ENCODE peak calls at places on chromosome 21, in five cellular contexts. F is AG04450, V is right atrium auricular region, J is fibroblast of lung, G is SJSA1. L is an unnamed sample.

GRCh38 chr21:35206141-35207125 is 157.3 kb upstream of the RUNX1 start:
- DNase-seq in F (no peak), V (no peak), J (peak; percentile 42), G (no peak), L (no peak)

GRCh38 chr21:24369751-24370150 is 1237.5 kb downstream of the MRPL39 start:
- DNase-seq in F (no peak), V (no peak), J (no peak), G (no peak), L (no peak)

GRCh38 chr21:45129231-45129923 is 55.0 kb downstream of the ADARB1 start:
- DNase-seq in F (no peak), V (no peak), J (peak; percentile 70), G (no peak), L (no peak)

GRCh38 chr21:45779226-45779625 is 135.7 kb downstream of the PCBP3 start:
- DNase-seq in F (no peak), V (no peak), J (no peak), G (no peak), L (no peak)

GRCh38 chr21:16454371-16454770 is 724.6 kb downstream of the USP25 start:
- DNase-seq in F (no peak), V (no peak), J (peak; percentile 16), G (no peak), L (no peak)

GRCh38 chr21:25420831-25421230 is 186.4 kb downstream of the MRPL39 start:
- DNase-seq in F (no peak), V (no peak), J (no peak), G (no peak), L (no peak)

GRCh38 chr21:34844033-34844923 is 175.5 kb downstream of the CLIC6 start:
- DNase-seq in F (no peak), V (peak; percentile 80), J (peak; percentile 39), G (no peak), L (no peak)

GRCh38 chr21:22351076-22351475 is 1352.9 kb downstream of the NCAM2 start:
- DNase-seq in F (no peak), V (no peak), J (no peak), G (no peak), L (no peak)

GRCh38 chr21:46189213-46189958 is 5.1 kb upstream of the SPATC1L start:
- DNase-seq in F (no peak), V (peak; percentile 54), J (peak; percentile 66), G (no peak), L (no peak)

GRCh38 chr21:45651921-45652320 is 8.4 kb downstream of the PCBP3 start:
- DNase-seq in F (no peak), V (no peak), J (no peak), G (no peak), L (no peak)

GRCh38 chr21:18772404-18772803 is 368.8 kb upstream of the TMPRSS15 start:
- DNase-seq in F (no peak), V (no peak), J (peak; percentile 66), G (no peak), L (no peak)

GRCh38 chr21:17105972-17106371 is 406.9 kb upstream of the CXADR start:
- DNase-seq in F (no peak), V (no peak), J (no peak), G (no peak), L (no peak)

GRCh38 chr21:17387030-17387617 is 125.7 kb upstream of the CXADR start:
- DNase-seq in F (peak; percentile 16), V (no peak), J (peak; percentile 38), G (no peak), L (no peak)

GRCh38 chr21:46214478-46215340 is 13.9 kb downstream of the LSS start:
- DNase-seq in F (no peak), V (no peak), J (no peak), G (no peak), L (peak; percentile 32)

GRCh38 chr21:17467392-17467791 is 45.5 kb upstream of the CXADR start:
- DNase-seq in F (no peak), V (no peak), J (no peak), G (no peak), L (no peak)

GRCh38 chr21:45257673-45258341 is 29.9 kb downstream of the POFUT2 start:
- DNase-seq in F (no peak), V (no peak), J (no peak), G (peak; percentile 42), L (peak; percentile 41)

GRCh38 chr21:38958940-38959685 is 153.4 kb downstream of the ETS2 start:
- DNase-seq in F (no peak), V (peak; percentile 71), J (peak; percentile 69), G (no peak), L (peak; percentile 67)

GRCh38 chr21:34807881-34808568 is 139.2 kb downstream of the CLIC6 start:
- DNase-seq in F (peak; percentile 82), V (peak; percentile 77), J (peak; percentile 94), G (peak; percentile 92), L (no peak)

GRCh38 chr21:45886610-45887026 is 95.0 kb upstream of the COL6A1 start:
- DNase-seq in F (no peak), V (no peak), J (no peak), G (no peak), L (peak; percentile 11)

GRCh38 chr21:39538453-39539042 is 74.2 kb upstream of the B3GALT5 start:
- DNase-seq in F (no peak), V (no peak), J (no peak), G (no peak), L (no peak)

GRCh38 chr21:38989745-38990423 is 184.2 kb downstream of the ETS2 start:
- DNase-seq in F (peak; percentile 87), V (no peak), J (peak; percentile 94), G (peak; percentile 71), L (no peak)

GRCh38 chr21:34835526-34835925 is 166.7 kb downstream of the CLIC6 start:
- DNase-seq in F (no peak), V (peak; percentile 80), J (no peak), G (no peak), L (peak; percentile 62)

GRCh38 chr21:21232320-21232719 is 234.1 kb downstream of the NCAM2 start:
- DNase-seq in F (peak; percentile 29), V (no peak), J (peak; percentile 50), G (no peak), L (no peak)

GRCh38 chr21:29788752-29789151 is 151.0 kb downstream of the GRIK1 start:
- DNase-seq in F (no peak), V (no peak), J (no peak), G (no peak), L (no peak)

GRCh38 chr21:45033791-45034555 is 40.4 kb upstream of the ADARB1 start:
- DNase-seq in F (no peak), V (no peak), J (no peak), G (no peak), L (peak; percentile 46)

GRCh38 chr21:46226920-46227599 is 1.5 kb downstream of the LSS start:
- DNase-seq in F (no peak), V (no peak), J (peak; percentile 27), G (no peak), L (no peak)

GRCh38 chr21:34734696-34735095 is 65.9 kb downstream of the CLIC6 start:
- DNase-seq in F (no peak), V (no peak), J (no peak), G (no peak), L (no peak)

GRCh38 chr21:44943686-44944550 is 4.1 kb downstream of the SLX9 start:
- DNase-seq in F (no peak), V (no peak), J (no peak), G (no peak), L (no peak)

GRCh38 chr21:21682172-21682571 is 684.0 kb downstream of the NCAM2 start:
- DNase-seq in F (no peak), V (no peak), J (peak; percentile 86), G (no peak), L (no peak)

DNA sequence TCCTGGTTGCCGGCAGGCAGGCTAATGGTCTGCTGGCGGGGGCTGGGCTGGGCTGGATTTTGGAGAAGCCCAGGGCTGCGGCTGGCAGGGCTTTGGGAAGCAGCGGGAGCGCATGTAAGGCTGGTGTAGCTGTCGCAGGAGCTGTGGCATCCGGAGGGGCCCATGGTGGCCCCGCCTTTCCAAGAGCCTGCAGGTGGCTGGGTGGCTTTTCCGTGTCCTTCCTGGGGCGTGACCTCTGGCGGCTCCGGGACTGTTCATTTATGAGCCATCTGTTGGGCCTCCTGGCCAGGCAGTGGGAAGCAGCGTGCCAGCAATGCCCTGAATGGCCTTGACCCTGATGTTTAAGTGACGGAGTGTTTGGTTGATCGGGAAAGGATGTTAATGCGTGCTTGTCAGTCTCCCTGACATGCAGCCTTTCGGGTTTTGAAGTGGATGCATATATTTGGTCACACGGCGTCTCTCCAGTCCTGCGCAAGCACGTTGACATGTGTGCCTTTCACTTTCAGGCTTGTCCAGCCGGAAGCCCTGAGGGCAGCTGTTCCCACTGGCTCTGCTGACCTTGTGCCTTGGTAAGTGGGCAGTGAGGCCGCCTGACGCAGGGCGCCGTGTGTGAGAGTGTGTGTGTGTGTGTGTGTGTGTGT is 38.5 kb downstream of the AGPAT3 start:
- DNase-seq in F (no peak), V (no peak), J (no peak), G (no peak), L (no peak)
- H3K27ac ChIP-seq in F (no peak overlapping the region), V (peak overlapping the region; percentile 87), J (peak overlapping the region; percentile 36), G (peak overlapping the region; percentile 68), L (no peak overlapping the region)

DNA sequence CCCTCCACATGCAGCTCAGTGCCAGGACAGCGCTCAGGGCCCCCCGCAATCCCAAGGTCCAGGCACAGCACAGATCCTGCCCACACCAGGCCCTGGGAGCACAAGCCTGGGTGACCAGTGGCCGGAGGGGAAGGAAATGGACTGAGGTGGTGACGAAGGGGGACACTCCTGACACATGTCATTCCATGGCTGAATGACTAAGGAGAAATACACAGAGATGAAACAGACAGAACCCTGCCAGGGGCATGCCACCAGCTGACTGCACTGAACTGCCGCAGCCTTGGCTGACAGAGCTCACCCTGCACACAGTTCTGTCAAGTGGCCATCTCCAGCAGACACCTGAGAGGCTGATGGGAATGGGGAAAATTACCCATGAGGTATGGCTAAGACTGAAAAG is 56.1 kb downstream of the HSF2BP start:
- DNase-seq in F (no peak), V (no peak), J (no peak), G (no peak), L (peak; percentile 25)
- H3K27ac ChIP-seq in F (no peak overlapping the region), V (no peak overlapping the region), J (no peak overlapping the region), G (peak overlapping the region; percentile 37), L (no peak overlapping the region)

DNA sequence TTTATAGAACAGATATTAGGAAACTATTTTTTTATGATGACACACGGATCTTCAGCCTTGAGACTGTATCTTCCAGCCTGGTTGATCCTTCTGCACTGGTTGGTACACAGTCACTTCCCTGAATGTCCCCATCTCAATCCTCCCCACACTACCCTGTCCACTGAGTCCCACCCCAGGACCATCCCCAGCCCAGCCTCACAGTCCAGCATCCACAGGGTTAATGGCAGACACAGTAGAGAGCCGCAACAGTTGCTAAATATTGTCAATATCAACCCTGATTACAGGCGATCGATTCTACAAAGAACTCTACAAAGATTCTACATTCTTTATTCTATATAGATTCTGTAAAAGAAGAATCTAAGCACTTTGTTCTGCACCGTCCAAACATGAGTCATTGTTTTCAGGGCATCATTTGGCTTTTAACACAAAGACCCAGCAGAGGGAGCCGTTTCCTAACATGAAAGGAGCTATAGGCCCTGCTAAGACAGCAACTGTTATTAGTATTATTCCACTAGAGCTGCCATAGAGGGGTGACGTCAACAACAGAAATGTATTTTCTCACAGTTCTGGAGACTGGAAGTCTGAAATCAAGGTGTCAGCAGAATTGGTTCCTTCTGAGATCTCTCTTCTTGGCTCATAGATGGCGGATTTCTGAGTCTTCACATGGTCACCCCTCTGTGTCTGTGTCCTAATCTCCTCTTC is 30.1 kb upstream of the IFNAR2 start:
- DNase-seq in F (peak; percentile 82), V (peak; percentile 88), J (peak; percentile 88), G (peak; percentile 79), L (peak; percentile 43)
- H3K27ac ChIP-seq in F (no peak overlapping the region), V (peak overlapping the region; percentile 64), J (no peak overlapping the region), G (no peak overlapping the region), L (peak overlapping the region; percentile 64)

DNA sequence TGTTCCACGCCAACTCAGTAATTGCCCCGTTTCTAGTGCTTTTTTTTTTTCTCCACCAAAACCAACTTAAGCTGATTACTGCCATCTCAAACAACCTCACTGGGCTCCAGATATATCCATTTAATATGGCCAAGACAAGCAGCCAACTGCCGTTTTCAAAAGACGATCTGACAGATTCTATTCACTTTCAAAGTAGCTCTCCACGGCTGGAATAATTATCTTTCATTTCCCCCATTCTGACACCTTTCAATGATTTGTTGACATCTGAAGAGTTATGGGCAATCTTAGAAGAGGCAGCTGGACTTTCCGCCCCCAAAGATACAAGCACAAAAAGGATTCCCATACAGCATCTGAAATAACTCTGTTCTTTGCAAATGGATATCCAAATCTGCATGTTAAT is 56.0 kb downstream of the OLIG1 start:
- DNase-seq in F (no peak), V (no peak), J (no peak), G (no peak), L (no peak)
- H3K27ac ChIP-seq in F (no peak overlapping the region), V (no peak overlapping the region), J (no peak overlapping the region), G (no peak overlapping the region), L (no peak overlapping the region)